ENCODE peak calls at places on chromosomes 3 and 15, in six cellular contexts. One of them, this sample, is unnamed.
A peak's percentile ranks its signal among the peaks of the same experiment; 100 is the strongest.

GRCh38 chr15:39747326-39747725 is 35.3 kb downstream of the FSIP1 start:
- DNase-seq in osteoblast: peak; percentile 78
- DNase-seq in trophoblast cell: no peak
- DNase-seq in naive thymus-derived CD4-positive, alpha-beta T cell: no peak
- DNase-seq in epithelial cell of esophagus: peak; percentile 59
- DNase-seq in body of pancreas: no peak
- DNase-seq in this sample: no peak

GRCh38 chr3:57927916-57928315 is 80.3 kb upstream of the FLNB start:
- DNase-seq in body of pancreas: no peak
- DNase-seq in naive thymus-derived CD4-positive, alpha-beta T cell: no peak
- DNase-seq in epithelial cell of esophagus: no peak
- DNase-seq in trophoblast cell: no peak
- DNase-seq in osteoblast: peak; percentile 57
- DNase-seq in this sample: no peak

GRCh38 chr3:117688583-117688982 is 979.0 kb downstream of the TUSC7 start:
- DNase-seq in naive thymus-derived CD4-positive, alpha-beta T cell: no peak
- DNase-seq in epithelial cell of esophagus: no peak
- DNase-seq in trophoblast cell: no peak
- DNase-seq in body of pancreas: no peak
- DNase-seq in osteoblast: peak; percentile 47
- DNase-seq in this sample: no peak

GRCh38 chr3:127792664-127793292 is 29.5 kb downstream of the MGLL start:
- DNase-seq in trophoblast cell: no peak
- DNase-seq in epithelial cell of esophagus: peak; percentile 88
- DNase-seq in naive thymus-derived CD4-positive, alpha-beta T cell: no peak
- DNase-seq in body of pancreas: peak; percentile 45
- DNase-seq in osteoblast: peak; percentile 92
- DNase-seq in this sample: peak; percentile 49

GRCh38 chr15:33069161-33069560 is 125.4 kb downstream of the FMN1 start:
- DNase-seq in body of pancreas: no peak
- DNase-seq in naive thymus-derived CD4-positive, alpha-beta T cell: no peak
- DNase-seq in trophoblast cell: peak; percentile 42
- DNase-seq in osteoblast: no peak
- DNase-seq in epithelial cell of esophagus: no peak
- DNase-seq in this sample: no peak

GRCh38 chr3:79162653-79163052 is 605.1 kb downstream of the ROBO1 start:
- DNase-seq in body of pancreas: no peak
- DNase-seq in epithelial cell of esophagus: no peak
- DNase-seq in trophoblast cell: no peak
- DNase-seq in osteoblast: no peak
- DNase-seq in naive thymus-derived CD4-positive, alpha-beta T cell: no peak
- DNase-seq in this sample: no peak

GRCh38 chr15:92655178-92655995 is at the start of gene FAM174B:
- DNase-seq in trophoblast cell: peak; percentile 35
- DNase-seq in naive thymus-derived CD4-positive, alpha-beta T cell: peak; percentile 41
- DNase-seq in epithelial cell of esophagus: peak; percentile 32
- DNase-seq in body of pancreas: peak; percentile 75
- DNase-seq in osteoblast: peak; percentile 87
- DNase-seq in this sample: no peak

GRCh38 chr3:67109651-67110204 is 111.6 kb downstream of the KBTBD8 start:
- DNase-seq in epithelial cell of esophagus: peak; percentile 71
- DNase-seq in trophoblast cell: peak; percentile 71
- DNase-seq in naive thymus-derived CD4-positive, alpha-beta T cell: no peak
- DNase-seq in osteoblast: no peak
- DNase-seq in body of pancreas: no peak
- DNase-seq in this sample: no peak

GRCh38 chr15:29821416-29822099 is 710 bp downstream of the TJP1 start:
- DNase-seq in osteoblast: peak; percentile 92
- DNase-seq in epithelial cell of esophagus: peak; percentile 95
- DNase-seq in body of pancreas: peak; percentile 91
- DNase-seq in trophoblast cell: peak; percentile 80
- DNase-seq in naive thymus-derived CD4-positive, alpha-beta T cell: no peak
- DNase-seq in this sample: peak; percentile 73

GRCh38 chr3:123739146-123739545 is 145.0 kb downstream of the MYLK start:
- DNase-seq in osteoblast: no peak
- DNase-seq in trophoblast cell: no peak
- DNase-seq in epithelial cell of esophagus: no peak
- DNase-seq in body of pancreas: no peak
- DNase-seq in naive thymus-derived CD4-positive, alpha-beta T cell: no peak
- DNase-seq in this sample: no peak

GRCh38 chr3:8319935-8320634 is 181.5 kb upstream of the LMCD1 start:
- DNase-seq in osteoblast: peak; percentile 80
- DNase-seq in epithelial cell of esophagus: peak; percentile 73
- DNase-seq in naive thymus-derived CD4-positive, alpha-beta T cell: no peak
- DNase-seq in body of pancreas: no peak
- DNase-seq in trophoblast cell: peak; percentile 86
- DNase-seq in this sample: no peak

GRCh38 chr15:36688310-36689102 is 109.1 kb downstream of the CDIN1 start:
- DNase-seq in osteoblast: peak; percentile 23
- DNase-seq in epithelial cell of esophagus: peak; percentile 58
- DNase-seq in naive thymus-derived CD4-positive, alpha-beta T cell: no peak
- DNase-seq in body of pancreas: no peak
- DNase-seq in trophoblast cell: peak; percentile 46
- DNase-seq in this sample: no peak

GRCh38 chr3:179451335-179452165 is at the start of gene GNB4:
- DNase-seq in epithelial cell of esophagus: peak; percentile 88
- DNase-seq in trophoblast cell: peak; percentile 82
- DNase-seq in osteoblast: peak; percentile 97
- DNase-seq in body of pancreas: peak; percentile 50
- DNase-seq in naive thymus-derived CD4-positive, alpha-beta T cell: peak; percentile 23
- DNase-seq in this sample: peak; percentile 75

GRCh38 chr15:42591238-42591936 is 16.0 kb downstream of the STARD9 start:
- DNase-seq in epithelial cell of esophagus: peak; percentile 16
- DNase-seq in trophoblast cell: peak; percentile 33
- DNase-seq in osteoblast: peak; percentile 71
- DNase-seq in naive thymus-derived CD4-positive, alpha-beta T cell: no peak
- DNase-seq in body of pancreas: no peak
- DNase-seq in this sample: no peak

GRCh38 chr3:54874816-54875556 is 52.9 kb downstream of the LRTM1 start:
- DNase-seq in trophoblast cell: peak; percentile 92
- DNase-seq in osteoblast: no peak
- DNase-seq in epithelial cell of esophagus: no peak
- DNase-seq in body of pancreas: no peak
- DNase-seq in naive thymus-derived CD4-positive, alpha-beta T cell: no peak
- DNase-seq in this sample: no peak

GRCh38 chr3:171165499-171165921 is 139.0 kb upstream of the SLC2A2 start:
- DNase-seq in osteoblast: no peak
- DNase-seq in body of pancreas: no peak
- DNase-seq in trophoblast cell: no peak
- DNase-seq in naive thymus-derived CD4-positive, alpha-beta T cell: no peak
- DNase-seq in epithelial cell of esophagus: no peak
- DNase-seq in this sample: no peak

GRCh38 chr3:142963266-142964149 is at the start of gene PAQR9:
- DNase-seq in body of pancreas: peak; percentile 13
- DNase-seq in naive thymus-derived CD4-positive, alpha-beta T cell: no peak
- DNase-seq in trophoblast cell: peak; percentile 45
- DNase-seq in epithelial cell of esophagus: peak; percentile 36
- DNase-seq in osteoblast: peak; percentile 91
- DNase-seq in this sample: no peak
- H3K4me3 ChIP-seq in body of pancreas: peak within 1 kb of the TSS; percentile 25
- H3K4me3 ChIP-seq in naive thymus-derived CD4-positive, alpha-beta T cell: no peak within 1 kb of the TSS
- H3K4me3 ChIP-seq in trophoblast cell: peak within 1 kb of the TSS; percentile 80
- H3K4me3 ChIP-seq in epithelial cell of esophagus: peak within 1 kb of the TSS; percentile 35
- H3K4me3 ChIP-seq in osteoblast: peak within 1 kb of the TSS; percentile 70
- H3K4me3 ChIP-seq in this sample: peak within 1 kb of the TSS; percentile 48

GRCh38 chr3:18019178-18019530 is 276.7 kb upstream of the TBC1D5 start:
- DNase-seq in body of pancreas: no peak
- DNase-seq in trophoblast cell: no peak
- DNase-seq in osteoblast: peak; percentile 10
- DNase-seq in naive thymus-derived CD4-positive, alpha-beta T cell: no peak
- DNase-seq in epithelial cell of esophagus: no peak
- DNase-seq in this sample: no peak
- H3K4me3 ChIP-seq in body of pancreas: no peak overlapping the region
- H3K4me3 ChIP-seq in trophoblast cell: no peak overlapping the region
- H3K4me3 ChIP-seq in osteoblast: no peak overlapping the region
- H3K4me3 ChIP-seq in naive thymus-derived CD4-positive, alpha-beta T cell: no peak overlapping the region
- H3K4me3 ChIP-seq in epithelial cell of esophagus: no peak overlapping the region
- H3K4me3 ChIP-seq in this sample: no peak overlapping the region

GRCh38 chr3:120433662-120434331 is 17.0 kb downstream of the FSTL1 start:
- DNase-seq in osteoblast: no peak
- DNase-seq in body of pancreas: no peak
- DNase-seq in naive thymus-derived CD4-positive, alpha-beta T cell: no peak
- DNase-seq in trophoblast cell: peak; percentile 37
- DNase-seq in epithelial cell of esophagus: no peak
- DNase-seq in this sample: no peak
- H3K4me3 ChIP-seq in osteoblast: no peak overlapping the region
- H3K4me3 ChIP-seq in body of pancreas: no peak overlapping the region
- H3K4me3 ChIP-seq in naive thymus-derived CD4-positive, alpha-beta T cell: no peak overlapping the region
- H3K4me3 ChIP-seq in trophoblast cell: no peak overlapping the region
- H3K4me3 ChIP-seq in epithelial cell of esophagus: no peak overlapping the region
- H3K4me3 ChIP-seq in this sample: no peak overlapping the region

GRCh38 chr3:17645074-17645698 is 97.2 kb downstream of the TBC1D5 start:
- DNase-seq in trophoblast cell: peak; percentile 86
- DNase-seq in epithelial cell of esophagus: peak; percentile 78
- DNase-seq in naive thymus-derived CD4-positive, alpha-beta T cell: peak; percentile 7
- DNase-seq in osteoblast: no peak
- DNase-seq in body of pancreas: peak; percentile 17
- DNase-seq in this sample: no peak

GRCh38 chr3:17643691-17644090 is 98.7 kb downstream of the TBC1D5 start:
- DNase-seq in trophoblast cell: no peak
- DNase-seq in epithelial cell of esophagus: no peak
- DNase-seq in naive thymus-derived CD4-positive, alpha-beta T cell: no peak
- DNase-seq in osteoblast: no peak
- DNase-seq in body of pancreas: no peak
- DNase-seq in this sample: no peak

GRCh38 chr3:17639765-17640164 is 102.7 kb downstream of the TBC1D5 start:
- DNase-seq in osteoblast: no peak
- DNase-seq in naive thymus-derived CD4-positive, alpha-beta T cell: no peak
- DNase-seq in trophoblast cell: peak; percentile 92
- DNase-seq in epithelial cell of esophagus: peak; percentile 92
- DNase-seq in body of pancreas: no peak
- DNase-seq in this sample: peak; percentile 30

GRCh38 chr3:17640466-17640865 is 102.0 kb downstream of the TBC1D5 start:
- DNase-seq in trophoblast cell: no peak
- DNase-seq in naive thymus-derived CD4-positive, alpha-beta T cell: no peak
- DNase-seq in epithelial cell of esophagus: peak; percentile 40
- DNase-seq in osteoblast: no peak
- DNase-seq in body of pancreas: no peak
- DNase-seq in this sample: no peak

DNA sequence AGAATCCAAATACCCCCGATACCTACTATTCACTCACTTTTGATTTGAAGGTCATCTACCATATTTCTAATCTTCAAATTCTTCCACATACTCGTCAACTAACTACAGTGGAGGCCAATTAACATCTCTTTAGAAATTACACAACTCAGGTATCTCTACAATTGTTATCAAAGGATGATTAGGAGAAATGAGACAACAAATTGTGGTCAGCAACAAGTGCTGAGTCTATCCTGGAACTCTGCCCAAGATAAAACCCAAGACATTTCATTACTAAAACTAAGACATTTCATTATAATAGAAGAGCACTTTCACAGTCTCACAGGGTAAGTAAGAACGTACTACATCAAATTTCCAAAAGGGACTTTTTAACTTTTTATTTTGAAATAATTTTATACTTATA is 100.0 kb downstream of the TBC1D5 start:
- DNase-seq in body of pancreas: no peak
- DNase-seq in osteoblast: no peak
- DNase-seq in naive thymus-derived CD4-positive, alpha-beta T cell: no peak
- DNase-seq in trophoblast cell: no peak
- DNase-seq in epithelial cell of esophagus: no peak
- DNase-seq in this sample: no peak
- H3K4me3 ChIP-seq in body of pancreas: no peak overlapping the region
- H3K4me3 ChIP-seq in osteoblast: no peak overlapping the region
- H3K4me3 ChIP-seq in naive thymus-derived CD4-positive, alpha-beta T cell: no peak overlapping the region
- H3K4me3 ChIP-seq in trophoblast cell: no peak overlapping the region
- H3K4me3 ChIP-seq in epithelial cell of esophagus: no peak overlapping the region
- H3K4me3 ChIP-seq in this sample: no peak overlapping the region

GRCh38 chr15:69892351-69892750 is 205.4 kb downstream of the TLE3 start:
- DNase-seq in trophoblast cell: no peak
- DNase-seq in osteoblast: no peak
- DNase-seq in epithelial cell of esophagus: no peak
- DNase-seq in naive thymus-derived CD4-positive, alpha-beta T cell: no peak
- DNase-seq in body of pancreas: no peak
- DNase-seq in this sample: no peak
- H3K4me3 ChIP-seq in trophoblast cell: no peak overlapping the region
- H3K4me3 ChIP-seq in osteoblast: no peak overlapping the region
- H3K4me3 ChIP-seq in epithelial cell of esophagus: no peak overlapping the region
- H3K4me3 ChIP-seq in naive thymus-derived CD4-positive, alpha-beta T cell: no peak overlapping the region
- H3K4me3 ChIP-seq in body of pancreas: no peak overlapping the region
- H3K4me3 ChIP-seq in this sample: no peak overlapping the region

This sample was measured in lung.